ENCODE peak calls at places on chromosome X, in ten cellular contexts. H is immature natural killer cell; M is AG09319; F is natural killer cell treated with Interleukin-12 subunit alpha and Interleukin-12 subunit beta and Interleukin-15 and Interleukin-18, amount 100 ng/mL, for 72 hours; E is activated CD4-positive, CD25-positive, alpha-beta regulatory T cell; Q is fibroblast of pulmonary artery; K is epithelial cell of esophagus; V is posterior vena cava; N is B cell; A is astrocyte of the hippocampus. L is an unnamed sample.

GRCh38 chrX:153638436-153639176 is 8.4 kb upstream of the DUSP9 start:
- DNase-seq in H (no peak), V (peak; percentile 49), M (no peak), N (no peak), F (peak; percentile 49), Q (no peak), K (peak; percentile 71), A (no peak), E (no peak), L (no peak)

GRCh38 chrX:48490661-48491060 is 14.7 kb downstream of the FTSJ1 start:
- DNase-seq in Q (no peak), V (no peak), N (no peak), K (peak; percentile 87), F (no peak), M (no peak), H (no peak), A (no peak), E (no peak), L (no peak)

GRCh38 chrX:50072110-50072509 is 128.7 kb downstream of the AKAP4 start:
- DNase-seq in N (no peak), M (no peak), H (no peak), E (no peak), Q (no peak), F (no peak), K (no peak), A (no peak), V (no peak), L (no peak)

GRCh38 chrX:139222511-139223200 is 307.9 kb upstream of the F9 start:
- DNase-seq in A (no peak), E (no peak), K (no peak), M (no peak), F (no peak), Q (no peak), N (no peak), V (no peak), H (no peak), L (no peak)

GRCh38 chrX:136183917-136184316 is 36.6 kb downstream of the FHL1 start:
- DNase-seq in N (no peak), F (no peak), H (no peak), A (no peak), K (no peak), Q (peak; percentile 51), E (no peak), M (no peak), V (no peak), L (no peak)

GRCh38 chrX:29699214-29699613 is 516.1 kb upstream of the MAGEB2 start:
- DNase-seq in V (no peak), K (no peak), F (no peak), E (no peak), H (no peak), A (no peak), M (peak; percentile 15), Q (no peak), N (no peak), L (no peak)

GRCh38 chrX:9133426-9133825 is 99.5 kb upstream of the FAM9B start:
- DNase-seq in Q (peak; percentile 35), A (peak; percentile 43), E (no peak), M (no peak), K (peak; percentile 2), N (no peak), V (no peak), F (no peak), H (no peak), L (no peak)

GRCh38 chrX:107764845-107765608 is 10.6 kb downstream of the TSC22D3 start:
- DNase-seq in H (no peak), M (no peak), Q (no peak), N (no peak), K (no peak), F (no peak), E (no peak), V (no peak), A (no peak), L (no peak)

GRCh38 chrX:69154051-69154450 is 11.2 kb downstream of the PJA1 start:
- DNase-seq in N (no peak), M (no peak), H (no peak), K (no peak), A (no peak), F (no peak), V (peak; percentile 67), Q (no peak), E (no peak), L (no peak)

GRCh38 chrX:70254909-70255308 is 5.1 kb downstream of the P2RY4 start:
- DNase-seq in Q (no peak), E (no peak), N (no peak), A (no peak), H (no peak), V (no peak), M (no peak), K (no peak), F (no peak), L (no peak)

GRCh38 chrX:129959493-129959832 is 23.0 kb upstream of the BCORL1 start:
- DNase-seq in V (no peak), K (peak; percentile 53), H (no peak), E (no peak), M (no peak), Q (peak; percentile 13), N (no peak), F (no peak), A (peak; percentile 41), L (no peak)

GRCh38 chrX:112644713-112645112 is 35.0 kb downstream of the LHFPL1 start:
- DNase-seq in F (no peak), Q (no peak), N (no peak), K (no peak), M (no peak), H (no peak), V (no peak), E (no peak), A (no peak), L (no peak)

GRCh38 chrX:111283446-111283845 is 13.2 kb upstream of the CAPN6 start:
- DNase-seq in V (no peak), F (no peak), N (no peak), Q (no peak), M (no peak), A (no peak), H (no peak), E (no peak), K (peak; percentile 2), L (no peak)

GRCh38 chrX:21412029-21412428 is 37.8 kb downstream of the CNKSR2 start:
- DNase-seq in Q (no peak), M (no peak), H (no peak), K (peak; percentile 45), A (peak; percentile 7), E (no peak), F (no peak), N (no peak), V (no peak), L (no peak)

GRCh38 chrX:131066237-131066636 is 8.1 kb downstream of the ARHGAP36 start:
- DNase-seq in A (no peak), V (no peak), F (no peak), Q (no peak), H (no peak), N (no peak), E (no peak), M (no peak), K (no peak), L (no peak)

GRCh38 chrX:34629572-34629971 is 27.5 kb downstream of the TMEM47 start:
- DNase-seq in Q (no peak), E (no peak), M (peak; percentile 54), N (no peak), A (peak; percentile 76), K (no peak), H (no peak), F (no peak), V (no peak), L (no peak)

GRCh38 chrX:74351760-74352159 is 47.8 kb downstream of the ZCCHC13 start:
- DNase-seq in M (no peak), Q (no peak), F (no peak), E (no peak), N (no peak), A (no peak), K (peak; percentile 11), V (no peak), H (no peak), L (no peak)

GRCh38 chrX:123807825-123808416 is 51.9 kb upstream of the XIAP start:
- DNase-seq in N (no peak), A (no peak), K (no peak), M (no peak), E (no peak), H (no peak), Q (no peak), F (no peak), V (no peak), L (no peak)

GRCh38 chrX:105822138-105823091 is at the start of gene NRK:
- DNase-seq in K (peak; percentile 0), N (no peak), H (no peak), A (peak; percentile 42), Q (peak; percentile 11), E (no peak), M (no peak), V (peak; percentile 79), F (no peak), L (no peak)

GRCh38 chrX:39726810-39727209 is 370.9 kb downstream of the BCOR start:
- DNase-seq in K (peak; percentile 14), M (no peak), Q (peak; percentile 74), H (no peak), E (no peak), N (no peak), A (peak; percentile 55), F (no peak), V (no peak), L (no peak)

GRCh38 chrX:68599256-68600152 is 48.0 kb upstream of the STARD8 start:
- DNase-seq in E (no peak), A (peak; percentile 11), Q (peak; percentile 17), V (no peak), M (no peak), F (no peak), K (no peak), N (no peak), H (no peak), L (no peak)

GRCh38 chrX:16258936-16259335 is 91.7 kb downstream of the MAGEB17 start:
- DNase-seq in E (no peak), H (no peak), V (no peak), Q (no peak), N (no peak), F (no peak), A (no peak), M (no peak), K (no peak), L (no peak)

GRCh38 chrX:114073926-114074325 is 510.0 kb upstream of the HTR2C start:
- DNase-seq in F (no peak), H (no peak), V (no peak), K (no peak), N (no peak), E (no peak), Q (no peak), A (no peak), M (no peak), L (no peak)

GRCh38 chrX:71871367-71871766 is 39.3 kb upstream of the NHSL2 start:
- DNase-seq in N (no peak), M (no peak), A (peak; percentile 71), H (no peak), E (no peak), K (peak; percentile 38), Q (peak; percentile 26), F (no peak), V (no peak), L (no peak)

GRCh38 chrX:43706786-43707185 is 50.7 kb downstream of the MAOA start:
- DNase-seq in K (no peak), M (no peak), E (no peak), A (no peak), Q (no peak), H (no peak), N (no peak), F (no peak), V (no peak), L (no peak)

GRCh38 chrX:26557691-26558321 is 341.8 kb downstream of the MAGEB5 start:
- DNase-seq in M (no peak), H (no peak), V (peak; percentile 78), E (no peak), F (no peak), K (no peak), A (no peak), Q (no peak), N (no peak), L (no peak)

GRCh38 chrX:65253817-65254216 is 277.6 kb upstream of the ZC4H2 start:
- DNase-seq in H (no peak), N (no peak), V (no peak), M (no peak), K (no peak), A (no peak), E (no peak), Q (no peak), F (no peak), L (no peak)

GRCh38 chrX:136931661-136932060 is 51.1 kb upstream of the RBMX start:
- DNase-seq in V (no peak), F (no peak), N (no peak), A (no peak), M (no peak), E (no peak), K (no peak), H (no peak), Q (no peak), L (no peak)